ENCODE peak calls at places on chromosomes 3 and 15, in six cellular contexts. Z, O, N, E, Y and G are unnamed samples.

GRCh38 chr15:85941186-85941855 is 138.3 kb upstream of the AGBL1 start:
- DNase-seq in O (no peak), Y (no peak), E (no peak), Z (no peak), N (no peak), G (no peak)

GRCh38 chr3:59006791-59007517 is 42.9 kb downstream of the CFAP20DC start:
- DNase-seq in Z (no peak), O (no peak), N (no peak), E (no peak), Y (no peak), G (no peak)

GRCh38 chr15:66017009-66017408 is 147.7 kb downstream of the RAB11A start:
- DNase-seq in O (no peak), N (peak), E (no peak), Y (peak), Z (no peak), G (no peak)

GRCh38 chr15:66472176-66472999 is 25.2 kb downstream of the SNAPC5 start:
- DNase-seq in Y (no peak), E (peak), O (peak), Z (peak), N (no peak), G (peak)

GRCh38 chr15:25849431-25849921 is 13.7 kb downstream of the ATP10A start:
- DNase-seq in E (no peak), Y (peak), Z (no peak), N (no peak), O (no peak), G (no peak)

GRCh38 chr3:106609666-106610301 is 741.0 kb upstream of the CBLB start:
- DNase-seq in O (no peak), N (peak), E (peak), Z (peak), Y (peak), G (no peak)

GRCh38 chr3:153242900-153243299 is 80.9 kb downstream of the RAP2B start:
- DNase-seq in E (no peak), Y (no peak), O (no peak), N (no peak), Z (no peak), G (no peak)

GRCh38 chr3:143283432-143284128 is 164.0 kb downstream of the CHST2 start:
- DNase-seq in Y (no peak), O (no peak), E (no peak), Z (no peak), N (peak), G (no peak)

GRCh38 chr3:53426918-53427317 is 67.5 kb upstream of the CACNA1D start:
- DNase-seq in O (no peak), N (peak), Z (no peak), E (peak), Y (no peak), G (no peak)

GRCh38 chr15:51424780-51425179 is 83.3 kb downstream of the GLDN start:
- DNase-seq in O (no peak), N (no peak), Z (no peak), E (no peak), Y (no peak), G (no peak)

GRCh38 chr3:43729707-43730399 is 39.1 kb downstream of the ABHD5 start:
- DNase-seq in Y (no peak), E (no peak), O (no peak), Z (no peak), N (no peak), G (no peak)

GRCh38 chr3:126664591-126665214 is 9.8 kb upstream of the TXNRD3 start:
- DNase-seq in E (peak), Z (no peak), O (no peak), N (no peak), Y (no peak), G (no peak)

GRCh38 chr3:11996500-11996899 is 7.7 kb upstream of the SYN2 start:
- DNase-seq in Z (no peak), E (no peak), Y (peak), O (no peak), N (no peak), G (no peak)

GRCh38 chr3:39261726-39262125 is 18.1 kb downstream of the CX3CR1 start:
- DNase-seq in O (no peak), Z (no peak), E (no peak), Y (no peak), N (no peak), G (no peak)

GRCh38 chr3:64084640-64085039 is 61.3 kb upstream of the PSMD6 start:
- DNase-seq in Y (no peak), E (peak), N (no peak), Z (no peak), O (no peak), G (no peak)

GRCh38 chr15:32029862-32030781 is at the start of gene CHRNA7:
- DNase-seq in N (peak), O (peak), Y (peak), E (peak), Z (no peak), G (peak)

GRCh38 chr3:117633207-117633606 is 923.6 kb downstream of the TUSC7 start:
- DNase-seq in O (no peak), N (no peak), E (no peak), Y (no peak), Z (no peak), G (no peak)

GRCh38 chr3:8713901-8714759 is 19.5 kb upstream of the CAV3 start:
- DNase-seq in E (peak), Z (no peak), O (no peak), N (peak), Y (no peak), G (peak)

GRCh38 chr3:60756636-60757035 is 494.6 kb downstream of the FHIT start:
- DNase-seq in E (no peak), Y (no peak), Z (no peak), O (no peak), N (no peak), G (no peak)

GRCh38 chr3:16887130-16887529 is 2.4 kb downstream of the PLCL2 start:
- DNase-seq in N (no peak), E (no peak), Z (no peak), Y (no peak), O (no peak), G (no peak)

GRCh38 chr3:40120067-40120692 is 189.3 kb upstream of the EIF1B start:
- DNase-seq in O (no peak), N (no peak), Y (no peak), E (no peak), Z (no peak), G (no peak)

GRCh38 chr3:179166561-179167201 is 18.5 kb downstream of the PIK3CA start:
- DNase-seq in O (no peak), N (no peak), Y (no peak), E (no peak), Z (no peak), G (no peak)

GRCh38 chr3:184240384-184241140 is 8.2 kb downstream of the ALG3 start:
- DNase-seq in N (no peak), E (no peak), Z (no peak), Y (no peak), O (no peak), G (no peak)

GRCh38 chr3:167862104-167862785 is 126.7 kb downstream of the SERPINI1 start:
- DNase-seq in E (no peak), O (no peak), N (no peak), Z (no peak), Y (no peak), G (no peak)

GRCh38 chr15:101009176-101009575 is 90.0 kb downstream of the LRRK1 start:
- DNase-seq in N (no peak), O (no peak), Z (no peak), Y (no peak), E (no peak), G (no peak)

GRCh38 chr3:10762611-10763247 is 53.3 kb upstream of the SLC6A11 start:
- DNase-seq in E (no peak), N (no peak), O (no peak), Z (no peak), Y (no peak), G (no peak)

GRCh38 chr3:58530354-58530865 is 6.6 kb downstream of the ACOX2 start:
- DNase-seq in N (no peak), Z (no peak), O (no peak), E (no peak), Y (no peak), G (no peak)

GRCh38 chr3:43317461-43318316 is 31.3 kb downstream of the SNRK start:
- DNase-seq in E (peak), Y (no peak), N (no peak), O (no peak), Z (no peak), G (no peak)

GRCh38 chr3:30855390-30855789 is 39.1 kb downstream of the GADL1 start:
- DNase-seq in E (no peak), Y (peak), Z (no peak), N (no peak), O (no peak), G (no peak)

GRCh38 chr15:52254331-52254730 is 41.3 kb downstream of the MYO5C start:
- DNase-seq in Y (no peak), N (no peak), E (no peak), Z (no peak), O (no peak), G (no peak)

GRCh38 chr3:81998139-81998755 is 236.8 kb upstream of the GBE1 start:
- DNase-seq in Y (peak), Z (no peak), N (no peak), E (no peak), O (no peak), G (no peak)

GRCh38 chr3:169662215-169663070 is 1.1 kb downstream of the MECOM start:
- DNase-seq in Y (peak), O (peak), Z (no peak), N (peak), E (peak), G (no peak)

GRCh38 chr15:89119489-89120478 is 31.5 kb downstream of the ABHD2 start:
- DNase-seq in Z (no peak), Y (no peak), E (peak), N (no peak), O (no peak), G (no peak)

GRCh38 chr3:78659386-78659987 is 1108.3 kb downstream of the ROBO1 start:
- DNase-seq in Y (peak), O (no peak), E (peak), Z (no peak), N (peak), G (no peak)

GRCh38 chr3:101828289-101828688 is 21.0 kb upstream of the NFKBIZ start:
- DNase-seq in E (no peak), Y (no peak), O (no peak), N (no peak), Z (no peak), G (no peak)

GRCh38 chr3:111666041-111666735 is 71.0 kb upstream of the ZBED2 start:
- DNase-seq in Y (no peak), Z (no peak), N (no peak), E (no peak), O (no peak), G (no peak)

GRCh38 chr3:175670572-175670971 is 811.4 kb downstream of the NAALADL2 start:
- DNase-seq in E (no peak), Z (no peak), Y (no peak), O (no peak), N (no peak), G (no peak)

GRCh38 chr15:81304226-81304625 is 19.7 kb downstream of the STARD5 start:
- DNase-seq in O (no peak), Y (no peak), E (no peak), N (no peak), Z (no peak), G (no peak)

DNA sequence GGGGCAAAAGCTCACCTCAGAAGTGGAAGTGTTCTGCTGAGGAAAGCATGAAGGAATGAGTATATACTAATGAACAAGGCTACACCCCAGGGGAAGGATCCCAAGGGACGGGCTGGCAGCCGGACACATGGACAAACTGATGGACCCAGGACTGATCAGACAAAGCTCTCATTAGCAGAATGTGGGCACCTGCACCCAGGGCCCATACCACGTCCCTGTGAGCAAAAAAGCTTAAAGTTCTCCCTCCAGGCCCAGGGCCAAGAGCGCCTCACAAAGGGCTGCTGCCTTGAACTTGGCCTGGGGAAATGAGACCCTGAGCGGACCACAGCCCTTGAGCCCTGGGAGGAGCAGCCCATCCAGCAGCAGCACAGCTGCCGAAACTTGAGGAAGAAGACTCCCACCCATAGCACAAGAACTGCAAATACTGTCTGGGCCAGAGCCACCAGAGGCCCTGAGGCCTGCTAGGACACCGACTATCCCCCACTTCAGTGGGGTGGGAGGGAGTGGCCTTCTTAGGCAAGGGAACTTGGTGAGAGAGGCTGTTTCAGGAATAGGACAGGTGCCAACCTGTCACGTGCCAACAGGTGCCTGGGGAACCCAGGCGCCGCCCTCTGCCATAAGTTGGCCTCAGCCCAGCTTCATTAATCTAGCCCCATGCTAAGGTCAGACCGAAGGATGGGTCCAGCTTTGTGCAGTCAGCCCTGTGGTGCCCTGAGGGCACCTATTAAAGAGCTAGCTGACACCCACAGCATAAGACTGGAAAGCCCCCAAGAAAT is 2.3 kb upstream of the GMPPB start:
- DNase-seq in Z (no peak), O (no peak), N (no peak), Y (no peak), E (no peak), G (no peak)
- TF ChIP-seq TAF1 in Z (no peak), O (no peak), N (no peak), Y (no peak), E (no peak), G (no peak)

GRCh38 chr3:104717828-104718196 is 648.9 kb upstream of the ALCAM start:
- DNase-seq in N (no peak), E (no peak), Z (no peak), O (no peak), Y (no peak), G (no peak)
- TF ChIP-seq TAF1 in N (no peak), E (no peak), Z (no peak), O (no peak), Y (no peak), G (no peak)

GRCh38 chr3:51935886-51936755 is 5.6 kb downstream of the RRP9 start:
- DNase-seq in E (no peak), Z (no peak), O (no peak), N (no peak), Y (no peak), G (no peak)

GRCh38 chr3:51934991-51935885 is 6.5 kb downstream of the RRP9 start:
- DNase-seq in Y (no peak), E (no peak), O (no peak), Z (no peak), N (no peak), G (no peak)

GRCh38 chr3:51937611-51938450 is 3.9 kb downstream of the RRP9 start:
- DNase-seq in Z (no peak), Y (no peak), N (no peak), E (no peak), O (no peak), G (no peak)

GRCh38 chr3:51938780-51939425 is 2.8 kb downstream of the RRP9 start:
- DNase-seq in E (no peak), Y (no peak), Z (no peak), O (no peak), N (no peak), G (no peak)

GRCh38 chr3:51937014-51937413 is 4.7 kb downstream of the RRP9 start:
- DNase-seq in O (no peak), N (peak), Z (no peak), Y (no peak), E (no peak), G (no peak)
- TF ChIP-seq TAF1 in O (no peak), N (no peak), Z (no peak), Y (no peak), E (no peak), G (no peak)

DNA sequence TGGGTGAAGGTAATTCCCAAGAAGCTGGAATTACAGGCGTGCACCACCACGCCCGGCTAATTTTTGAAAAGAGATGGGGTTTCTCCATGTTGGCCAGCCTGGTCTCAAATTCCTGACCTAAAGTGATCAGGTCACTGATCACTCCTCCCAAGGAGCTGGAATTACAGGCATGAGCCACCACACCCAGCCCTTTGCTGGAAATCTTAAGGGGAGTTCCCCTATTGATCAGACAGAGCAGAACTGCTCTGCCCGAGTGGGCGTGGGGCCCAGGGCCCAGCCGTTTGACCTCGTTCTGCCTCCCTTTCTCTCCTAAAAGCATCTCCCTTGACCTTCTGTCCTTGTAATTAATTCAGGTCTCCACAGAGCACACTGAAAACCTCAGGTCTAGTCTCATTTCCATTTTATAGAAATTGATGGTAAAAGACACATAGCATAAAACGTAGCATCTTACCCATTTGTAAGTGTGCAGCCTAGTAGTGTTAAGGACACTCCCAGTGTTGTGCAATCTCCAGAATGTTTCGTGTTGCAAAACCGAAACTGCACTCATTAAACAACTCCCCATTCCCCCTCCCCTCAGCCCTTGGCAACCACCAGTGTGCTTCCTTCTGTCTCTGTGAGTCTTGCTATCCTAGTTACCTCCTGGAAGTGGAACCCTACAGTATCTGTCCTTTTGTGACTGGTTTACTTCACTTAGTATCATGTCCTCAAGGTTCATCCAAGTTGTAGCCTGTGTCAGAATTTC is 89.3 kb downstream of the SLCO3A1 start:
- DNase-seq in O (no peak), N (no peak), Y (no peak), E (peak), Z (no peak), G (no peak)
- TF ChIP-seq TAF1 in O (no peak), N (no peak), Y (no peak), E (no peak), Z (no peak), G (no peak)

DNA sequence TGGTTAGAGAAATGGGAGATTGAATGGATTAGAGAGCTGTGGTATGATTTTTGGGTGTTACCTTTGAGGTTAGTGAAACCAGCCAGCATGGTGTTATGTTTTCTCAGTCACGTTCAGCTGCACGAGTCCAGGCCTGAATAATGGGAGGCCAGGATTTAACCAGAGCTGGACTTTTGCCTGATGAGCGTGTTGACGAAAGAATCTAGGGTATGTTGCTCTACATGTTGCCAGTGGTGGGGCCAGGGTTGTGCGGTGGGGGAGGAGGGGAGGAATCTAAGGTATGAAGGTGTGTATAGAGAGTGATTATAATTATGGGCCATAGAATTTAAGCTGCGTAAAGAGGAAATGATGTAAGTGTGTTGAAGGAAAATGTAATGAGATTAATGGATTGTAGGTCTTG is 22.8 kb downstream of the MINDY2 start:
- DNase-seq in N (no peak), E (peak), Y (no peak), Z (no peak), O (no peak), G (no peak)
- TF ChIP-seq TAF1 in N (no peak), E (no peak), Y (no peak), Z (no peak), O (no peak), G (no peak)

GRCh38 chr3:45414341-45414740 is 26.0 kb downstream of the LARS2 start:
- DNase-seq in Z (no peak), Y (no peak), N (no peak), E (no peak), O (no peak), G (no peak)
- TF ChIP-seq TAF1 in Z (no peak), Y (no peak), N (no peak), E (no peak), O (no peak), G (no peak)

GRCh38 chr15:22868928-22869327 is 30.5 kb downstream of the NIPA2 start:
- DNase-seq in N (no peak), Z (no peak), O (no peak), Y (no peak), E (no peak), G (no peak)
- TF ChIP-seq TAF1 in N (no peak), Z (no peak), O (no peak), Y (no peak), E (no peak), G (no peak)

GRCh38 chr15:99409097-99409473 is 156.7 kb upstream of the MEF2A start:
- DNase-seq in E (peak), N (no peak), Y (peak), O (no peak), Z (no peak), G (no peak)
- TF ChIP-seq TAF1 in E (no peak), N (no peak), Y (no peak), O (no peak), Z (no peak), G (no peak)

DNA sequence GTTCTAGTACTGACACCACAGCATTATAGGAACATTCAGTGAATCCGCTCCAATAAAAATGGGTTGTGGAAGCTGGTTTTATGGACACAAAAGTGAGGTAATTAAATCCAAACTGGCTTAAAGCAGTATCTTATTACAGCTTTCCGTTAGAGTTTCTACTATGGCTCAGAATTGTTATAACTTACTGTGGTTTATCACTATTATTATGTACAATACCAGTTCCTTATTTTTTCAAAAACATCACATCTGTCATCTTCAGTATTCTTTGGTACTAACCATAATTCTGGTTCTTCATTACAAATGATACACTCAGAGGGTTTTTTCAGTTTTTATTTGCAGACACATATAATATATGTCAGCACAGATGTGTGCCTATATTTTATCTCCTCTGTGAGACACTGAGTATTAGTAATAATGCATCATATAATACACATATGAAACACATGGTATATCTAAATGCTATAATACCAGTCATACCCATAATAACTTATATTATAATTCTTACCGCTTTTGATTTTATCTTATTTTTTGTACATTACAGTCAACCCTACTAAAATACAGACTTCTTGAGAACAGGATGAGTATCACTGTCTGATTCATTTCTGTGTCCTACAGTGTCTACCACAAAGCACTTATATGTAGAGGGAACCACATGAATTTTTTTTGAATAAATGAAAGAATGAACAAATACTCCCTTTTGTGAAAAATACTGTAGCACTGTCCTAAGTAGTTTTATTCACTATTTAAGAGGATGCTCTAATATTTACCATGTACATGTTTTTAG is 39.0 kb downstream of the CMSS1 start:
- DNase-seq in O (no peak), N (no peak), E (no peak), Y (no peak), Z (no peak), G (no peak)
- TF ChIP-seq TAF1 in O (no peak), N (no peak), E (no peak), Y (no peak), Z (no peak), G (no peak)